ENCODE peak calls at places on chromosomes 4 and X, in ten cellular contexts. Q, S, T, H, B, C, V, X, D and E are unnamed samples.

GRCh38 chr4:60637976-60638375 is 562.1 kb upstream of the ADGRL3 start:
- DNase-seq in Q (no peak), S (no peak), T (no peak), H (no peak), B (no peak), C (no peak), V (no peak), X (no peak), D (no peak), E (no peak)

GRCh38 chrX:153770606-153771175 is 6.6 kb downstream of the PLXNB3 start:
- DNase-seq in Q (no peak), S (no peak), T (no peak), H (no peak), B (no peak), C (no peak), V (no peak), X (no peak), D (no peak), E (no peak)

GRCh38 chrX:123217077-123217476 is 33.0 kb downstream of the GRIA3 start:
- DNase-seq in Q (no peak), S (no peak), T (no peak), H (no peak), B (no peak), C (no peak), V (peak), X (peak), D (no peak), E (no peak)

GRCh38 chr4:79576480-79576803 is 168.4 kb upstream of the GK2 start:
- DNase-seq in Q (peak), S (no peak), T (peak), H (peak), B (no peak), C (no peak), V (peak), X (peak), D (no peak), E (no peak)

GRCh38 chr4:8044699-8045098 is 105.0 kb upstream of the AFAP1 start:
- DNase-seq in Q (no peak), S (no peak), T (no peak), H (no peak), B (no peak), C (no peak), V (no peak), X (no peak), D (no peak), E (no peak)

GRCh38 chrX:153029875-153030274 is 26.4 kb upstream of the PNMA3 start:
- DNase-seq in Q (no peak), S (no peak), T (no peak), H (no peak), B (no peak), C (no peak), V (no peak), X (peak), D (no peak), E (no peak)

GRCh38 chr4:91298156-91298700 is 1005.5 kb upstream of the GRID2 start:
- DNase-seq in Q (no peak), S (no peak), T (no peak), H (no peak), B (no peak), C (no peak), V (no peak), X (no peak), D (no peak), E (no peak)

GRCh38 chrX:1485033-1485432 is 32.3 kb upstream of the ASMTL start:
- DNase-seq in Q (no peak), S (no peak), T (no peak), H (no peak), B (no peak), C (no peak), V (no peak), X (no peak), D (no peak), E (no peak)

GRCh38 chr4:52028970-52029369 is 8.8 kb upstream of the LRRC66 start:
- DNase-seq in Q (no peak), S (no peak), T (no peak), H (no peak), B (peak), C (no peak), V (no peak), X (peak), D (no peak), E (no peak)

GRCh38 chr4:152106113-152106763 is 345.4 kb upstream of the GATB start:
- DNase-seq in Q (no peak), S (peak), T (no peak), H (peak), B (peak), C (peak), V (peak), X (peak), D (no peak), E (peak)

GRCh38 chrX:56765816-56766553 is 36.9 kb downstream of the NBDY start:
- DNase-seq in Q (no peak), S (no peak), T (no peak), H (no peak), B (no peak), C (no peak), V (no peak), X (no peak), D (no peak), E (no peak)

GRCh38 chr4:12409507-12410190 is 981.0 kb upstream of the HS3ST1 start:
- DNase-seq in Q (no peak), S (no peak), T (no peak), H (no peak), B (no peak), C (no peak), V (peak), X (peak), D (no peak), E (no peak)
- TF ChIP-seq CTCF in Q (no peak), S (no peak), T (no peak), H (no peak), B (no peak), C (peak), V (peak), X (no peak), D (no peak), E (no peak)

DNA sequence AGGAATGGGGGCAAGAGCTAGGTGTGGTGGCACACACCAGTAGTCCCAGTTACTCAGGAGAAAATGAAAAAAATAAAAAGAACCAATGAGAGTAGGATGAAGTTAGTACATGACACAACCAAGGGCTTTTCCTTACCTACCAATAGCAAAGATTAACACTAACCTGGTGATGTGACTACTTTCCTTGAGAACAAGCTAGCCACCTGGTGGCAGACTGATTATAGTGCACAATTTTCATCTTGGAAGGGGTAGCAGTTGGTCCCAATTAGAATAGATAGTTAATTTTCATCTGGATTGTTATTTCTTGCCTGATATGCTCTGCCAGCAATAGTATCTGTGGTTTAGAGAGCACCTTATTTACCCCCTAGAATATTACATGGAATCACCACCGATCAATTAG is 1216.8 kb upstream of the PABPC4L start:
- DNase-seq in Q (no peak), S (no peak), T (peak), H (no peak), B (no peak), C (no peak), V (no peak), X (peak), D (no peak), E (no peak)
- TF ChIP-seq CTCF in Q (peak), S (no peak), T (peak), H (peak), B (peak), C (peak), V (no peak), X (peak), D (peak), E (no peak)

DNA sequence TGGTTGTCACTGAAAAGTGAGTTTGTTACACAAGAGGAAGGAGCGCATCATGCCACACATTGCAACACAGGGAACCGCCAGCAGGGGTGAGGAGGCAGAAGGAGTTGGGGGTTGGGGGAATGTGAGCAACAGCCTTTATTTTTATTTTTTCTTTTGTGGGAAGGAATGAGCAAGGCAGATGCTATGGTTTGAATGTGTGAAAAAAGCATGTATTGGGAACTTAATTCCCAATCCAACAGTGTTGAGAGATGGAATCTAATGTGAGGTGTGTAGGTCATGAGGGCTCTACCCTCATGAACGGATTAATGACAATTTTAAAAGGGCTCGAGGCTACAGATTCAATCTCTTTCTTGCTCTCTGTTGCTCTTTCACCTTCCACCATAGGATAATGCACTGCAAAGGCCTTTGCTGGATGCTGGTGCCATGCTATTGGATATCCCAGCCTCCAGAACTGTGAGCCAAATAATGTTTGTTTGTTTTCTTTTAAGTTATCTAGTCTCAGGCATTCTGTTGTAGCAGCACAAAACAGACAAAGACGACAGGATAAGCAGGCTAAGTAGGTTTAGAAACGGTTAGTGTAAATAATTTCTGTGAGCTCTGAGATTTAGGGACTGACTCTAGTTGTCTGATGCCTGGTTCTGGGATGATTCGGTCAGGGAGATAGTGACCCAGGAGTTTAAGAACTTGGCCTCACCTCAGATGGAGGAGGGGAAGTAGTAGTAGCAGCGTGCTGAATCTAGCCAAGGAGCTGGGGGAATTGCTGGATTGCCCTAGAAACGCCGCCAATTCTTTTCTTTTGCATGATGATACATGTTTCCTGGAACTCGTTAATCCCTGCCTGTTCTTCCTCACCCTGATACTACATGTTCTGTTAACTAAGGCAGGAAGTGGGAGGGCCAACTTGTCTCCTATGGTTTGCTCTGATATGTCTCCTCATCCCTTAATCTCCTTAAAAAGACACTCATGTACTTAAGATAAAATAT is 156.6 kb upstream of the CTSO start:
- DNase-seq in Q (no peak), S (no peak), T (no peak), H (no peak), B (no peak), C (no peak), V (peak), X (peak), D (no peak), E (no peak)
- TF ChIP-seq CTCF in Q (peak), S (no peak), T (peak), H (peak), B (peak), C (no peak), V (no peak), X (peak), D (no peak), E (no peak)

GRCh38 chr4:113293043-113293560 is 243.6 kb downstream of the ANK2 start:
- DNase-seq in Q (no peak), S (no peak), T (peak), H (no peak), B (peak), C (no peak), V (peak), X (peak), D (no peak), E (no peak)

GRCh38 chr4:113294910-113295309 is 245.5 kb downstream of the ANK2 start:
- DNase-seq in Q (no peak), S (no peak), T (no peak), H (no peak), B (no peak), C (no peak), V (no peak), X (peak), D (no peak), E (no peak)

GRCh38 chr4:113292371-113293042 is 243.1 kb downstream of the ANK2 start:
- DNase-seq in Q (no peak), S (peak), T (peak), H (no peak), B (peak), C (peak), V (peak), X (peak), D (no peak), E (no peak)

GRCh38 chr4:113290666-113291065 is 241.2 kb downstream of the ANK2 start:
- DNase-seq in Q (no peak), S (no peak), T (no peak), H (no peak), B (no peak), C (no peak), V (no peak), X (no peak), D (no peak), E (no peak)

GRCh38 chr4:113293673-113294072 is 244.2 kb downstream of the ANK2 start:
- DNase-seq in Q (no peak), S (no peak), T (peak), H (no peak), B (no peak), C (no peak), V (no peak), X (no peak), D (no peak), E (no peak)
- TF ChIP-seq CTCF in Q (no peak), S (no peak), T (peak), H (no peak), B (no peak), C (no peak), V (peak), X (peak), D (no peak), E (no peak)

DNA sequence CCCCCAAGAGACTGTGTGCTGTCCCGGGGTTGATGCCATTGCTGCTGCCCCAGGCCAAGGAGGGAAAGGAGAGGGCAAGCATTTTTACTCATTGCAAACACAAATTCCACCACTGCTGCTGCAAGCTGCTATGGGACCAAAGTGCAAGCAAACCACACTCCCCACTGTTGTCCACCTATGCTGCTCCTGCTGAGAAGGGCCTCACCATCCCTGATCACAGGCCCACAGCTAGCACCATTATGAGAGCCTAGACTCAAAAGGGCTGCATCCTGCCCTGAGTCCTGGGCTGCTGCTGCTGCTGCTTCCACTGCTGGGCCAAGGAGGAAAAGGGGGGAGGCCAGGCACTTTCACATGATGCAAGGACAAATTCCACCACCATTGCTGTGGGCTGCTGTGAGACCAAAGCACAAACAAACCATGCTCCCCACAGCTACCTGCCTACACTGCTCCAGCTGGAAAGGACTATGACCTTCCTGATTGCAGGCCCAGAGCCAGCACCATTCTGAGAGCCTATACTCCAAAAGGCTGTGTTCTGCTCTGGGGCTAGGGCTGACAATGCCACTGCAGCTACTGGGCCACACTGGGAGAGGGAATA is 218.2 kb upstream of the ZCCHC13 start:
- DNase-seq in Q (no peak), S (no peak), T (no peak), H (no peak), B (no peak), C (no peak), V (no peak), X (peak), D (no peak), E (no peak)
- TF ChIP-seq CTCF in Q (no peak), S (no peak), T (no peak), H (no peak), B (no peak), C (no peak), V (no peak), X (no peak), D (no peak), E (no peak)

GRCh38 chr4:828641-829271 is 2.8 kb upstream of the CPLX1 start:
- DNase-seq in Q (no peak), S (peak), T (peak), H (peak), B (no peak), C (peak), V (no peak), X (peak), D (no peak), E (no peak)
- TF ChIP-seq CTCF in Q (peak), S (no peak), T (peak), H (no peak), B (no peak), C (no peak), V (no peak), X (peak), D (no peak), E (no peak)

DNA sequence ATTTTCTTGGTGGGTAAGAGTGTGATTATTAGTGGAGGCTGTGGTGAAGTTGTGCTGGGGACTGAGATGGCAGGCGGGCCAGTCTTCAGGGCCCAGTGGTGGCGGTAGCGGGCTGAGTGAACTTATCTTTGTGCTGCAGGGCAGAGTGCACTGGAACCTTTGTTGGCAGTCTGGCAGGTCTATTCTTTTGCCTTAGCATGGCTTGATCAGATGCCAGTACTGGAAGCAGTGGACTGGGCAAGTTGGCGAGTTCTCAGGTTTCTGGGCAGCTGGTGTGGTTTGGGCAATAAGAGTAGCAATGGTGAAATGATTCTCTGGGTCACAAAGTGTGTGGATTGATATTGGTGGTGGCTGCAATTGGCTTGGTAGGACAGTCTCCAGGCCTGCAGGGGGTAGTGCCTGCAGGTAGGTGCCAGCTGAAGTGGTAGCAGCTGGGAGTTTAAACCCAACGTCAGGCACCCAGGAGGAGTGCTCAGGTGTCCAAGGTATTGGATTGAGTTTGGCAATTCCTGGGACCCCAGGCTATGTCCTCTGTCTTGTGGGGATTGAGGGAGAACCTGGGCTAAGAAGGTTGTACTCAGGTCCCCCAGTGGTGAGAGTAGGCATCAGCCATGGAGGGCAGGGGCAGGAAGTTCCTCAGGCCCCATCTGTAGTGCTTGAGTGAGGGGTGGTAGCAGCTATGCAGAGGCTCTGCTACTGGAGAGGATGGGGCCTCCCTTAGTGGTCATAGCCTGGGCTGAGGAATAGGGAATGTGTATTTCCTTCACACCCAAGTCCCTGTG is 34.9 kb upstream of the SLC25A14 start:
- DNase-seq in Q (no peak), S (no peak), T (no peak), H (no peak), B (no peak), C (no peak), V (no peak), X (no peak), D (no peak), E (no peak)
- TF ChIP-seq CTCF in Q (no peak), S (no peak), T (no peak), H (no peak), B (no peak), C (no peak), V (no peak), X (no peak), D (no peak), E (no peak)

DNA sequence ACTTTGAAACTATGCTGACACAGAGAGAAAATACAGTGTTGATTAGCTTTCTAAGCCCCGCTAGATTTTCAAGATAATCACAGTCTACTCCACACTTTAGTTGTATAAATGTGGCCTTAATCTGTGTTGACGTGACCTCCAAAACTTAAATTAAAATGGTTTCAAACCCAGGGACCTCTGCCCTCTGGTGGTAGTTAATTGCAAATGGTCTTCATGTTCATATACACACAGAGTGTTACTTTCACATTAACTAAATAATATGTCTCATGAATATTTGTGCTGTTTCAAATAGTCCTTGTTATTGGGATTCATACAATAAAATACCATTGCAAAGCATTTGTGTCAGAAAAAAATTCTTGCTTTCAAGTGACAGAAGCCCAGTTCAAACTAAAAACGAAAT is 64.3 kb downstream of the TASL start:
- DNase-seq in Q (no peak), S (no peak), T (peak), H (no peak), B (no peak), C (no peak), V (no peak), X (peak), D (no peak), E (no peak)
- TF ChIP-seq CTCF in Q (peak), S (peak), T (peak), H (peak), B (peak), C (peak), V (peak), X (peak), D (peak), E (no peak)